ENCODE peak calls at places on chromosomes 1 and 21, in eight cellular contexts. X is Peyer's patch, T is GM06990, H is left ventricle myocardium inferior, W is BJ, S is GM23338, Z is neural progenitor cell, J is heart right ventricle. M is an unnamed sample. For H3K36me3, the result is how much of the 10 kb centered on the place peaks cover.

GRCh38 chr21:37032877-37033471 is 26.5 kb downstream of the RIPPLY3 start:
- DNase-seq in X (no peak), T (no peak), H (no peak), W (peak), S (no peak), Z (no peak), J (no peak), M (no peak)

GRCh38 chr1:51000160-51000559 is 30.1 kb downstream of the CDKN2C start:
- DNase-seq in X (no peak), T (peak), H (no peak), W (no peak), S (no peak), Z (no peak), J (no peak), M (no peak)

GRCh38 chr1:213014642-213015041 is 1.0 kb downstream of the ANGEL2 start:
- DNase-seq in X (no peak), T (no peak), H (no peak), W (no peak), S (peak), Z (peak), J (no peak), M (peak)

GRCh38 chr1:177328251-177328650 is 157.5 kb downstream of the BRINP2 start:
- DNase-seq in X (no peak), T (no peak), H (no peak), W (no peak), S (no peak), Z (no peak), J (no peak), M (no peak)

GRCh38 chr1:10852486-10852885 is 56.0 kb upstream of the CASZ1 start:
- DNase-seq in X (no peak), T (no peak), H (no peak), W (no peak), S (no peak), Z (no peak), J (no peak), M (no peak)

GRCh38 chr1:86194491-86195034 is 38.0 kb upstream of the COL24A1 start:
- DNase-seq in X (no peak), T (no peak), H (no peak), W (no peak), S (no peak), Z (no peak), J (no peak), M (peak)

GRCh38 chr1:13889495-13889894 is 189.5 kb downstream of the PRDM2 start:
- DNase-seq in X (no peak), T (no peak), H (no peak), W (no peak), S (no peak), Z (no peak), J (no peak), M (no peak)

GRCh38 chr21:29403922-29404538 is 105.3 kb downstream of the BACH1 start:
- DNase-seq in X (no peak), T (no peak), H (no peak), W (no peak), S (no peak), Z (no peak), J (no peak), M (no peak)

GRCh38 chr1:21439721-21440629 is at the start of gene NBPF3:
- DNase-seq in X (peak), T (peak), H (peak), W (peak), S (peak), Z (peak), J (peak), M (peak)

GRCh38 chr1:212483154-212483505 is 50.4 kb downstream of the NENF start:
- DNase-seq in X (peak), T (no peak), H (no peak), W (no peak), S (no peak), Z (no peak), J (no peak), M (no peak)

GRCh38 chr1:222886194-222887126 is 71.6 kb downstream of the DISP1 start:
- DNase-seq in X (no peak), T (no peak), H (no peak), W (no peak), S (no peak), Z (no peak), J (no peak), M (peak)

GRCh38 chr1:74502432-74502831 is 10.0 kb downstream of the LRRC53 start:
- DNase-seq in X (no peak), T (no peak), H (no peak), W (no peak), S (peak), Z (peak), J (peak), M (no peak)

GRCh38 chr1:87977145-87977544 is 648.5 kb downstream of the LMO4 start:
- DNase-seq in X (no peak), T (no peak), H (no peak), W (no peak), S (no peak), Z (no peak), J (no peak), M (no peak)

GRCh38 chr1:35939484-35939883 is 8.6 kb downstream of the AGO3 start:
- DNase-seq in X (no peak), T (no peak), H (no peak), W (no peak), S (no peak), Z (no peak), J (no peak), M (no peak)

GRCh38 chr1:78651247-78651646 is 1.6 kb downstream of the IFI44 start:
- DNase-seq in X (no peak), T (peak), H (no peak), W (no peak), S (no peak), Z (no peak), J (no peak), M (no peak)

GRCh38 chr1:118989878-118990378 is 1.8 kb upstream of the TBX15 start:
- DNase-seq in X (no peak), T (no peak), H (no peak), W (no peak), S (peak), Z (peak), J (no peak), M (no peak)

GRCh38 chr1:228410015-228410414 is 3.4 kb upstream of the TRIM11 start:
- DNase-seq in X (no peak), T (no peak), H (no peak), W (no peak), S (no peak), Z (no peak), J (no peak), M (no peak)

GRCh38 chr1:164735315-164736052 is 176.5 kb downstream of the PBX1 start:
- DNase-seq in X (peak), T (no peak), H (no peak), W (no peak), S (no peak), Z (peak), J (no peak), M (peak)

GRCh38 chr1:8677782-8678181 is 139.7 kb downstream of the RERE start:
- DNase-seq in X (no peak), T (no peak), H (no peak), W (no peak), S (no peak), Z (no peak), J (no peak), M (no peak)

GRCh38 chr1:160925652-160926241 is 28.9 kb downstream of the ITLN2 start:
- DNase-seq in X (no peak), T (no peak), H (no peak), W (no peak), S (peak), Z (no peak), J (no peak), M (no peak)

GRCh38 chr1:224851850-224852261 is 77.6 kb upstream of the DNAH14 start:
- DNase-seq in X (no peak), T (no peak), H (no peak), W (no peak), S (peak), Z (no peak), J (no peak), M (no peak)

GRCh38 chr1:244326757-244327156 is 125.0 kb downstream of the ADSS2 start:
- DNase-seq in X (no peak), T (no peak), H (no peak), W (no peak), S (no peak), Z (no peak), J (no peak), M (peak)

GRCh38 chr1:19869929-19870328 is 12.3 kb upstream of the OTUD3 start:
- DNase-seq in X (no peak), T (no peak), H (no peak), W (no peak), S (no peak), Z (no peak), J (no peak), M (peak)

GRCh38 chr1:2803086-2803930 is 1.8 kb upstream of the TTC34 start:
- DNase-seq in X (no peak), T (no peak), H (no peak), W (no peak), S (no peak), Z (no peak), J (no peak), M (no peak)

GRCh38 chr21:36183144-36183795 is 26.6 kb downstream of the DOP1B start:
- DNase-seq in X (no peak), T (no peak), H (no peak), W (no peak), S (no peak), Z (no peak), J (no peak), M (peak)

GRCh38 chr1:51058863-51059262 is 43.2 kb upstream of the C1orf185 start:
- DNase-seq in X (no peak), T (peak), H (no peak), W (no peak), S (peak), Z (peak), J (no peak), M (peak)

DNA sequence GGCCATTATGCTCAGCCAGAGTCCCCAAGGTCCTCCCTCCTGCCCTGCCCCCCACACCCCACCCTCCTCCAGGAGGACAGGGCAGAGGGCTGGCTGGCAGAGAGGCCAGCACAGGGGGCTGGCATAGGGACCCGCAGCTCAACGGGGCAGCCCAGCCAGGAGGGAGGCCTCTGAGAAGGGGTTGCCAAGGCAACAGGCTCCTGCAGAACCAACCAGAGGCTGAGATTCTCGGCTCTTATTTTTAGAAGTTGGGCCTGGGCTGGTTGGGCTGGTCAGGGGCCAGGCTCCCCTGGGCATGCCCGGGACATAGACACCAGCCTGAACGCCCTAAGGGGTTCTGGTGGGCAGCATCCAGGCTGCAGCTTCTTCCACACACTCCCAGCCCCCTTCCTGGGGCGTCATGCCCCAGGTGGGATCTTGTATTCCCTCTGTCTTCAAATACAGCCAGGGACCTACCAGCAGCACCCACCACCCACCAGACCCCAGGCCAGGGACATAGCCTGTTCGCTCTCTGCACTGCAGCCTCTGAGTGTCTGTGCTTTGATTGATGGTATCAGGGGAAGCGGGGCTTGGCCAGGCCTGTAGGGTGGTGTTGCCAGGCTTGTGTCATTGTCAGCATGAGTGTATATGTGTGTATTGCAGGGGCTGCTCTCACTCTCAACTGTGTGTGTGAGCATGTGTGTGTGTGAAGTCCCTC is 18.1 kb upstream of the ADGRB2 start:
- DNase-seq in X (peak), T (no peak), H (no peak), W (no peak), S (peak), Z (peak), J (no peak), M (no peak)
- H3K4me3 ChIP-seq in X (no peak), T (no peak), H (no peak), W (no peak), S (peak), Z (no peak), J (no peak), M (no peak)

GRCh38 chr21:33964706-33965325 is 49.2 kb upstream of the ATP5PO start:
- DNase-seq in X (no peak), T (no peak), H (no peak), W (no peak), S (no peak), Z (no peak), J (no peak), M (no peak)
- H3K36me3 ChIP-seq in X (under half), T (under half), H (under half), W (under half), S (under half), Z (under half), J (under half), M (under half)

GRCh38 chr1:116763787-116764465 is 9.7 kb downstream of the CD2 start:
- DNase-seq in X (peak), T (no peak), H (no peak), W (no peak), S (peak), Z (peak), J (no peak), M (peak)
- TF ChIP-seq CTCF in X (peak), T (peak), H (peak), W (peak), S (peak), Z (peak), J (peak), M (peak)

GRCh38 chr21:45990049-45990711 is 8.6 kb downstream of the COL6A1 start:
- DNase-seq in X (peak), T (peak), H (no peak), W (no peak), S (no peak), Z (no peak), J (peak), M (no peak)
- H3K4me3 ChIP-seq in X (no peak), T (no peak), H (no peak), W (no peak), S (no peak), Z (no peak), J (no peak), M (no peak)

GRCh38 chr1:156130578-156130942 is 16.0 kb downstream of the LMNA start:
- DNase-seq in X (no peak), T (no peak), H (no peak), W (no peak), S (no peak), Z (no peak), J (no peak), M (no peak)
- H3K36me3 ChIP-seq in X (under half), T (under half), H (half or more), W (under half), S (under half), Z (under half), J (under half), M (under half)

GRCh38 chr1:248811514-248812490 is 13.9 kb downstream of the SH3BP5L start:
- DNase-seq in X (no peak), T (no peak), H (no peak), W (no peak), S (peak), Z (no peak), J (no peak), M (no peak)
- TF ChIP-seq CTCF in X (no peak), T (peak), H (no peak), W (no peak), S (peak), Z (no peak), J (no peak), M (no peak)